ENCODE peak calls at places on chromosomes 5 and 9, in ten cellular contexts. D is neural progenitor cell, V is suprapubic skin, T is AG04450, B is colonic mucosa, G is heart left ventricle, P is kidney epithelial cell, C is fibroblast of pulmonary artery, Z is upper lobe of right lung, Q is GM12865. U is an unnamed sample.

GRCh38 chr9:111298831-111299603 is 31.0 kb downstream of the OR2K2 start:
- DNase-seq in B (no peak), T (peak; percentile 54), C (peak; percentile 85), D (peak; percentile 41), P (peak; percentile 28), Z (no peak), G (peak; percentile 69), V (peak; percentile 85), Q (peak; percentile 71), U (peak; percentile 32)

GRCh38 chr5:78671609-78672008 is 23.0 kb upstream of the LHFPL2 start:
- DNase-seq in Z (no peak), Q (no peak), P (no peak), B (peak; percentile 74), V (no peak), G (no peak), D (no peak), T (no peak), C (no peak), U (no peak)

GRCh38 chr5:6728011-6728794 is 15.0 kb downstream of the TENT4A start:
- DNase-seq in V (no peak), Q (peak; percentile 84), D (peak; percentile 27), B (no peak), G (no peak), Z (no peak), P (no peak), T (no peak), C (no peak), U (no peak)

GRCh38 chr5:14958196-14958595 is 86.6 kb upstream of the ANKH start:
- DNase-seq in C (peak; percentile 24), B (no peak), Q (no peak), G (no peak), D (no peak), T (no peak), P (no peak), V (no peak), Z (no peak), U (no peak)

GRCh38 chr5:163645421-163646416 is 140.3 kb downstream of the MAT2B start:
- DNase-seq in C (no peak), B (no peak), T (no peak), Q (no peak), V (no peak), G (no peak), D (no peak), P (no peak), Z (no peak), U (no peak)

GRCh38 chr9:70480405-70480980 is 66.0 kb upstream of the KLF9 start:
- DNase-seq in B (peak; percentile 70), D (no peak), T (peak; percentile 79), V (peak; percentile 93), Q (no peak), P (no peak), C (peak; percentile 99), G (peak; percentile 89), Z (peak; percentile 89), U (peak; percentile 92)

GRCh38 chr5:1196562-1196961 is 4.8 kb upstream of the SLC6A19 start:
- DNase-seq in B (no peak), C (no peak), T (no peak), P (no peak), Z (no peak), Q (no peak), V (no peak), G (no peak), D (no peak), U (no peak)

GRCh38 chr5:144333336-144333920 is 162.8 kb downstream of the KCTD16 start:
- DNase-seq in P (no peak), B (no peak), C (no peak), D (no peak), G (no peak), Q (peak; percentile 30), Z (no peak), V (no peak), T (no peak), U (no peak)

GRCh38 chr5:124735169-124735858 is 11.1 kb downstream of the ZNF608 start:
- DNase-seq in T (no peak), V (no peak), D (peak; percentile 87), Q (no peak), B (peak; percentile 68), P (no peak), Z (no peak), G (no peak), C (no peak), U (no peak)

GRCh38 chr5:66849803-66850202 is 253.6 kb downstream of the MAST4 start:
- DNase-seq in B (no peak), C (peak; percentile 72), V (no peak), T (no peak), Z (no peak), G (no peak), D (no peak), P (peak; percentile 67), Q (no peak), U (no peak)

GRCh38 chr9:74810200-74810599 is 77.5 kb downstream of the TRPM6 start:
- DNase-seq in D (no peak), T (no peak), B (no peak), C (peak; percentile 28), V (no peak), G (no peak), Z (no peak), Q (no peak), P (no peak), U (no peak)

GRCh38 chr5:138082033-138082432 is 1.8 kb upstream of the WNT8A start:
- DNase-seq in P (no peak), B (no peak), G (no peak), C (no peak), T (no peak), Q (peak; percentile 47), Z (no peak), V (no peak), D (no peak), U (no peak)

GRCh38 chr9:99073985-99074901 is 30.7 kb upstream of the TGFBR1 start:
- DNase-seq in Z (no peak), Q (no peak), D (no peak), G (no peak), T (no peak), B (no peak), P (no peak), C (no peak), V (no peak), U (no peak)

GRCh38 chr9:134686896-134687295 is 45.3 kb downstream of the COL5A1 start:
- DNase-seq in T (no peak), P (no peak), D (no peak), G (peak; percentile 46), Z (no peak), B (no peak), Q (no peak), V (no peak), C (no peak), U (no peak)

GRCh38 chr9:32783168-32783891 is at the start of gene TMEM215:
- DNase-seq in Z (no peak), Q (no peak), B (no peak), G (peak; percentile 56), P (no peak), T (no peak), C (peak; percentile 3), D (peak; percentile 88), V (peak; percentile 76), U (no peak)
- TF ChIP-seq CTCF in Z (no peak), Q (no peak), B (no peak), G (no peak), P (no peak), T (no peak), C (no peak), D (peak; percentile 33), V (no peak), U (no peak)

GRCh38 chr5:74216012-74216411 is 424.5 kb downstream of the ENC1 start:
- DNase-seq in C (no peak), G (no peak), P (no peak), Q (no peak), D (no peak), T (no peak), V (no peak), B (no peak), Z (no peak), U (no peak)

GRCh38 chr5:74206571-74207550 is 433.7 kb downstream of the ENC1 start:
- DNase-seq in T (no peak), Q (no peak), D (peak; percentile 29), P (peak; percentile 56), G (peak; percentile 68), Z (peak; percentile 78), V (no peak), C (peak; percentile 82), B (peak; percentile 34), U (peak; percentile 10)

GRCh38 chr5:74209566-74209965 is 431.0 kb downstream of the ENC1 start:
- DNase-seq in V (no peak), T (no peak), Z (no peak), Q (no peak), D (no peak), G (no peak), C (no peak), P (no peak), B (no peak), U (no peak)

GRCh38 chr5:74212336-74212735 is 428.2 kb downstream of the ENC1 start:
- DNase-seq in C (peak; percentile 53), V (no peak), T (no peak), D (peak; percentile 46), P (no peak), B (no peak), G (no peak), Q (peak; percentile 56), Z (no peak), U (no peak)
- H3K4me3 ChIP-seq in C (no peak overlapping the region), V (no peak overlapping the region), T (no peak overlapping the region), D (no peak overlapping the region), P (no peak overlapping the region), B (no peak overlapping the region), G (no peak overlapping the region), Q (no peak overlapping the region), Z (no peak overlapping the region), U (no peak overlapping the region)

DNA sequence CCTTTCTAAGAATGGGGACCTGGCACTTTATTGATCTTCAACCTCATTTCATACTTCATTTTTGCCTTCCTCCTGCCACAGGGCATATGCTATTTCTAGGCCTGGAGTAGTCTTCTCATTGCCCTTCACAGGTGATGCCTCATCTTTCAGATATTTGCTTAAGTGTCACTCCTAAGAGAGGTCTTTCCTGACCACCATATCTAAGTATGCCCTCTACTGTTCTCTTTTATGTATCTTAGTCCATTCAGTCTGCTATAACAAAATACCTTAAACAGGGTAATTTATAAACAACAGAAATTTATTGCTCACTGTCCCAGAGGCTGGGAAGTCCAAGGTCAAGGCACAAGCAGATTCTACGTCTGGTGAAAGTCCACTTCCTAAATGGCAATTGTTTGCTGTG is 99.1 kb downstream of the ADAMTS6 start:
- DNase-seq in T (no peak), G (no peak), Z (no peak), B (no peak), C (no peak), Q (peak; percentile 3), D (no peak), P (no peak), V (no peak), U (no peak)
- TF ChIP-seq CTCF in T (no peak), G (no peak), Z (no peak), B (no peak), C (no peak), Q (no peak), D (no peak), P (no peak), V (no peak), U (no peak)

DNA sequence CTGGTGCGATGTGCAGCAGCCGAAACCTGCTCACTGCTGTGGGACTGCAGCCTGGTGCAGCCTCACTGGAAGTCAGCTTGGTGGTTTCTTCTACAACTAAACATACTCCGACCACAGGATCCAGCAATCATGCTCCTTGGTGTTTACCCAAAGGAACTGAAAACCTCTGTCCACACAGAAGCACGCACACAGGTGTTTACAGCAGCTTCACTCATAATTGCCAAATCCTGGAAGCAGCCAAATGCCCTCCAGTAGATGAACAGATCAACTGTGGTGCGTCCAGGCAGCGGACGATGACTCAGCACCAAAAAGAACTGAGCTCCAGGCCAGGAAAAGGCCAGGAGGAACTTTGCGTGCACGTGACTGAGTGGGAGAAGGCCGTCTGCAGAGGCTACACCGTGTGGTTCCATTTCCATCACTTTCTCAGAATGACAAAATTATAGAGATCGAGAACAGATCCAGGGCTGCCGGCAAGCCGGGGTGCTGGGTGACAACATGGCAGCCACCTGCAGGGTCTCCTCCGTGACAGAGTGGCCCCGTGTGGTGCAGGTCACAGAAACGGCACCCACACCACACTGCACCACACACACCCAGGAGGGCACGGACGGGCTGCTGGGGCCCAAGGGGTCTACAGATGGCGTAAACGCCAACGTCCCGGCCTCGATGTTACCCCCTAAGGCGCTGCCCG is 23.1 kb upstream of the NSMF start:
- DNase-seq in P (peak; percentile 18), V (no peak), D (no peak), T (peak; percentile 83), B (no peak), G (peak; percentile 56), C (peak; percentile 81), Z (peak; percentile 76), Q (no peak), U (peak; percentile 97)
- H3K4me3 ChIP-seq in P (no peak overlapping the region), V (no peak overlapping the region), D (no peak overlapping the region), T (no peak overlapping the region), B (no peak overlapping the region), G (no peak overlapping the region), C (no peak overlapping the region), Z (no peak overlapping the region), Q (no peak overlapping the region), U (no peak overlapping the region)

U was measured in LNCaP clone FGC.